ENCODE peak calls at places on chromosomes 4 and X, in nine cellular contexts. L is choroid plexus epithelial cell, V is brain microvascular endothelial cell, P is heart left ventricle, D is A549, B is upper lobe of left lung, E is GM12865, H is fibroblast of mammary gland, I is glutamatergic neuron. J is an unnamed sample.

GRCh38 chrX:115264009-115264408 is 25.5 kb upstream of the LUZP4 start:
- DNase-seq in L (no peak), V (no peak), P (no peak), D (no peak), B (no peak), E (no peak), H (no peak), I (no peak), J (no peak)

GRCh38 chr4:21195682-21196081 is 495.4 kb downstream of the PACRGL start:
- DNase-seq in L (no peak), V (no peak), P (no peak), D (no peak), B (no peak), E (no peak), H (no peak), I (no peak), J (no peak)

GRCh38 chr4:2045518-2045951 is 13.6 kb upstream of the NAT8L start:
- DNase-seq in L (no peak), V (no peak), P (no peak), D (no peak), B (no peak), E (no peak), H (no peak), I (no peak), J (no peak)

GRCh38 chr4:183318656-183319055 is 1.4 kb downstream of the CLDN22 start:
- DNase-seq in L (no peak), V (no peak), P (no peak), D (no peak), B (peak; percentile 40), E (no peak), H (no peak), I (no peak), J (no peak)

GRCh38 chr4:134324179-134324578 is 122.6 kb upstream of the PABPC4L start:
- DNase-seq in L (no peak), V (no peak), P (no peak), D (no peak), B (no peak), E (no peak), H (no peak), I (no peak), J (no peak)

GRCh38 chr4:69710580-69710979 is 49.8 kb downstream of the SULT1B1 start:
- DNase-seq in L (no peak), V (no peak), P (no peak), D (no peak), B (no peak), E (no peak), H (no peak), I (no peak), J (no peak)

GRCh38 chr4:3112979-3113469 is 38.5 kb downstream of the HTT start:
- DNase-seq in L (no peak), V (no peak), P (no peak), D (no peak), B (no peak), E (no peak), H (peak; percentile 35), I (no peak), J (no peak)

GRCh38 chr4:15476396-15476795 is 6.7 kb downstream of the CC2D2A start:
- DNase-seq in L (no peak), V (no peak), P (no peak), D (no peak), B (no peak), E (no peak), H (no peak), I (no peak), J (no peak)

GRCh38 chr4:145154573-145154972 is 25.8 kb downstream of the OTUD4 start:
- DNase-seq in L (peak; percentile 63), V (peak; percentile 38), P (no peak), D (peak; percentile 7), B (no peak), E (peak; percentile 65), H (peak; percentile 37), I (no peak), J (no peak)

GRCh38 chr4:145148980-145149379 is 31.4 kb downstream of the OTUD4 start:
- DNase-seq in L (no peak), V (no peak), P (no peak), D (no peak), B (no peak), E (no peak), H (peak; percentile 10), I (no peak), J (no peak)

GRCh38 chr4:145153181-145153903 is 27.0 kb downstream of the OTUD4 start:
- DNase-seq in L (no peak), V (peak; percentile 25), P (no peak), D (no peak), B (no peak), E (no peak), H (no peak), I (no peak), J (no peak)

GRCh38 chr4:145155268-145155870 is 25.0 kb downstream of the OTUD4 start:
- DNase-seq in L (no peak), V (no peak), P (no peak), D (no peak), B (no peak), E (no peak), H (no peak), I (no peak), J (no peak)

DNA sequence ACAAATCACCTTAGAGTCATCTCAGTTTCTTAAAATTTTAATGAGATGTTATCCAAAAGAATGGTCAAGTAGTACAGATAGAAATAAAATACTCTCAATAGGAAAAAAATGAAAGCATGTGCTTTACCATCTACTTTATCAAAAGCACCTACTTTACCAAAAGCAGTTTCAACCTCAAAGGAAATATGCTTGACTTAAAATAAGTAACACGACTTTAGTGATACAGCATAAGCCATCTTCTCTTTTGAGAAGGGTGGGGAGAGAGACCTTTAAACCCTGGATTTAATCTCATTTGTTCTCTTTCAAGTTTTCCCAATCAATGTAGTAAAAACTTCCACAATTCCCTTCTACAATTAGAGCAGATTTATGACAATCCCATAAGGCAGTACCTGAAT is 26.5 kb downstream of the OTUD4 start:
- DNase-seq in L (no peak), V (no peak), P (no peak), D (no peak), B (no peak), E (peak; percentile 35), H (no peak), I (no peak), J (no peak)
- TF ChIP-seq CTCF in L (no peak), V (no peak), P (no peak), D (no peak), B (no peak), E (no peak), H (no peak), I (no peak), J (no peak)

GRCh38 chr4:24059839-24060238 is 170.0 kb upstream of the PPARGC1A start:
- DNase-seq in L (no peak), V (no peak), P (no peak), D (no peak), B (no peak), E (no peak), H (no peak), I (no peak), J (no peak)

GRCh38 chr4:24063771-24064170 is 173.9 kb upstream of the PPARGC1A start:
- DNase-seq in L (no peak), V (no peak), P (no peak), D (no peak), B (no peak), E (no peak), H (no peak), I (peak; percentile 18), J (no peak)

GRCh38 chr4:24056258-24056657 is 166.4 kb upstream of the PPARGC1A start:
- DNase-seq in L (no peak), V (no peak), P (no peak), D (no peak), B (no peak), E (no peak), H (no peak), I (no peak), J (no peak)

GRCh38 chr4:24057915-24058559 is 168.2 kb upstream of the PPARGC1A start:
- DNase-seq in L (no peak), V (no peak), P (no peak), D (no peak), B (peak; percentile 37), E (no peak), H (no peak), I (no peak), J (no peak)

GRCh38 chr4:24060932-24061331 is 171.1 kb upstream of the PPARGC1A start:
- DNase-seq in L (no peak), V (no peak), P (no peak), D (no peak), B (no peak), E (no peak), H (no peak), I (no peak), J (no peak)
- TF ChIP-seq CTCF in L (no peak), V (no peak), P (no peak), D (no peak), B (no peak), E (no peak), H (no peak), I (no peak), J (no peak)

GRCh38 chr4:146643812-146644401 is 5.2 kb downstream of the POU4F2 start:
- DNase-seq in L (peak; percentile 42), V (no peak), P (no peak), D (no peak), B (no peak), E (peak; percentile 22), H (peak; percentile 35), I (no peak), J (no peak)

GRCh38 chr4:146639414-146639814 is 721 bp downstream of the POU4F2 start:
- DNase-seq in L (no peak), V (no peak), P (no peak), D (no peak), B (no peak), E (no peak), H (no peak), I (no peak), J (no peak)

GRCh38 chr4:146640459-146641061 is 1.9 kb downstream of the POU4F2 start:
- DNase-seq in L (no peak), V (no peak), P (no peak), D (no peak), B (no peak), E (no peak), H (no peak), I (peak; percentile 38), J (no peak)

GRCh38 chr4:146640021-146640425 is 1.3 kb downstream of the POU4F2 start:
- DNase-seq in L (no peak), V (no peak), P (no peak), D (no peak), B (peak; percentile 78), E (no peak), H (no peak), I (no peak), J (no peak)

GRCh38 chr4:146641762-146642161 is 3.1 kb downstream of the POU4F2 start:
- DNase-seq in L (no peak), V (no peak), P (no peak), D (no peak), B (no peak), E (no peak), H (no peak), I (no peak), J (no peak)
- TF ChIP-seq CTCF in L (no peak), V (no peak), P (no peak), D (no peak), B (no peak), E (no peak), H (no peak), I (no peak), J (no peak)

DNA sequence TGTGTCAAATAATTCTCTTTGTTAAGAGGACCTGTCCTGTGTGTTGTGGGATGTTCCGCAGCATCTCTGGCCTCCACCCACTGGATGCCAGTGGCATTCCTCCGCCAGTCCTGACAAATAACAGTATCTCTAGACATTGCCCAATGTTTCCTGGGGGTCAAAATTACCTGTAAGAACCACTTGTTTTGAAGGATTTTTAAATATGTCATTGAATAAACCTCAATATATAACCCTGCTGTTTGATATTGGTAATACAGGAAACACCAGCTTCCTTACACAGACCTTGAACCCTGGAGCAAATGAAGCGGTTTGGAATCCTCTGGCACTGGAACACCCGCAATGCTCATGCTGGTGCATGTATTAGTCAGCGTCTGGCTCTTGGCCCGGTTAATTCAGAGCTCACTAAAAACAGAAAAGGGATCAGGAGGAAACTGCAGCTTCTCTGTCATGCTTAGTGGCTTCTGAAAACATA is 101.3 kb downstream of the TBL1X start:
- DNase-seq in L (peak; percentile 87), V (peak; percentile 85), P (peak; percentile 55), D (peak; percentile 41), B (no peak), E (peak; percentile 10), H (peak; percentile 87), I (no peak), J (no peak)
- TF ChIP-seq CTCF in L (peak; percentile 2), V (no peak), P (no peak), D (no peak), B (no peak), E (no peak), H (no peak), I (no peak), J (no peak)

J was measured in neural crest cell.